ENCODE peak calls at places on chromosomes 12 and 14, in eight cellular contexts. Y is astrocyte of the hippocampus; G is activated gamma-delta T cell treated with Interleukin-2 at 50 U/mL for 16 hours; T is stimulated activated naive B cell treated with anti-CD40 and anti-IgM and Interleukin-4, amounts not matched to agents 10 μg/mL and 1 μg/mL and 100 μg/mL, for 72 hours; H is caudate nucleus; W is activated CD4-positive, alpha-beta memory T cell treated with anti-CD3 and anti-CD28 coated beads, Interleukin-2, amount 10 ng/mL, durations not matched to agents 7 days and 5 days; A is NCI-H187; J is lung. I is an unnamed sample.
A peak's percentile ranks its signal among the peaks of the same experiment; 100 is the strongest.

GRCh38 chr12:105406497-105406896 is 76.0 kb downstream of the C12orf75 start:
- DNase-seq in W (no peak), Y (no peak), A (no peak), H (no peak), G (no peak), J (no peak), T (no peak), I (no peak)

GRCh38 chr14:36771256-36771655 is 109.6 kb downstream of the PAX9 start:
- DNase-seq in A (peak; percentile 80), W (no peak), H (no peak), T (no peak), G (no peak), Y (no peak), J (no peak), I (no peak)

GRCh38 chr14:90518941-90519256 is 122.1 kb downstream of the CALM1 start:
- DNase-seq in G (peak; percentile 42), J (no peak), Y (no peak), T (no peak), H (no peak), W (peak; percentile 60), A (no peak), I (no peak)

GRCh38 chr14:50733479-50733878 is 65.4 kb upstream of the SAV1 start:
- DNase-seq in A (no peak), J (no peak), Y (no peak), H (no peak), W (no peak), G (no peak), T (no peak), I (no peak)

GRCh38 chr14:90561031-90561430 is 164.2 kb downstream of the CALM1 start:
- DNase-seq in G (no peak), W (no peak), J (no peak), A (no peak), Y (no peak), H (no peak), T (no peak), I (no peak)

GRCh38 chr14:69152181-69152943 is 557 bp downstream of the DCAF5 start:
- DNase-seq in T (peak; percentile 1), W (peak; percentile 59), J (peak; percentile 50), G (peak; percentile 46), A (peak; percentile 59), H (no peak), Y (peak; percentile 63), I (no peak)

GRCh38 chr12:62350554-62350953 is 90.3 kb downstream of the USP15 start:
- DNase-seq in H (no peak), J (no peak), A (no peak), Y (no peak), W (no peak), G (no peak), T (no peak), I (no peak)

GRCh38 chr12:76909290-76909689 is 30.5 kb upstream of the CSRP2 start:
- DNase-seq in G (no peak), A (no peak), W (no peak), Y (no peak), J (no peak), H (no peak), T (no peak), I (no peak)

GRCh38 chr12:34402228-34402898 is 380.1 kb downstream of the ALG10 start:
- DNase-seq in A (no peak), G (peak; percentile 1), T (peak; percentile 0), J (peak; percentile 24), Y (no peak), H (no peak), W (peak; percentile 9), I (no peak)

GRCh38 chr12:106136263-106136662 is 2.5 kb downstream of the NUAK1 start:
- DNase-seq in Y (peak; percentile 95), G (peak; percentile 78), A (peak; percentile 92), H (peak; percentile 68), W (peak; percentile 72), J (peak; percentile 85), T (peak; percentile 43), I (peak; percentile 74)

GRCh38 chr12:108856428-108857157 is 790 bp downstream of the SSH1 start:
- DNase-seq in T (peak; percentile 41), H (peak; percentile 52), W (peak; percentile 67), G (peak; percentile 48), Y (peak; percentile 84), J (peak; percentile 66), A (no peak), I (peak; percentile 41)

I was measured in occipital lobe.